ENCODE peak calls at places on chromosomes 13 and 19, in eight cellular contexts. C is HCT116; F is foreskin keratinocyte; O is brain microvascular endothelial cell; B is cardiac muscle cell; M is tibial artery; S is CD4-positive, alpha-beta T cell; H is substantia nigra. W is an unnamed sample.

GRCh38 chr19:48501961-48502719 is 9.5 kb downstream of the LMTK3 start:
- DNase-seq in C (peak), F (peak), O (no peak), B (no peak), M (peak), S (peak), H (peak), W (peak)

GRCh38 chr13:91238036-91238435 is 109.5 kb upstream of the MIR17HG start:
- DNase-seq in C (no peak), F (no peak), O (no peak), B (no peak), M (no peak), S (no peak), H (no peak), W (no peak)

GRCh38 chr19:32928806-32929205 is 43.0 kb downstream of the CEP89 start:
- DNase-seq in C (no peak), F (no peak), O (no peak), B (no peak), M (no peak), S (no peak), H (no peak), W (peak)

GRCh38 chr13:66618702-66619101 is 611.4 kb downstream of the PCDH9 start:
- DNase-seq in C (peak), F (no peak), O (no peak), B (peak), M (no peak), S (no peak), H (no peak), W (no peak)

GRCh38 chr13:110421696-110422395 is 114.8 kb downstream of the COL4A2 start:
- DNase-seq in C (no peak), F (no peak), O (peak), B (peak), M (no peak), S (no peak), H (no peak), W (no peak)

GRCh38 chr13:37342205-37342604 is 236.7 kb upstream of the CSNK1A1L start:
- DNase-seq in C (no peak), F (no peak), O (no peak), B (no peak), M (no peak), S (no peak), H (no peak), W (no peak)

GRCh38 chr19:53801257-53801656 is 22.9 kb downstream of the NLRP12 start:
- DNase-seq in C (no peak), F (no peak), O (no peak), B (no peak), M (no peak), S (no peak), H (no peak), W (no peak)

GRCh38 chr13:63184693-63185092 is 1769.0 kb upstream of the PCDH20 start:
- DNase-seq in C (peak), F (peak), O (peak), B (peak), M (no peak), S (no peak), H (no peak), W (no peak)

GRCh38 chr13:64529874-64530485 is 2700.2 kb downstream of the PCDH9 start:
- DNase-seq in C (peak), F (no peak), O (no peak), B (peak), M (no peak), S (no peak), H (no peak), W (no peak)

GRCh38 chr19:31274964-31275319 is 74.3 kb downstream of the TSHZ3 start:
- DNase-seq in C (no peak), F (no peak), O (no peak), B (no peak), M (no peak), S (no peak), H (no peak), W (no peak)

GRCh38 chr19:23983406-23983805 is 68.7 kb downstream of the ZNF726 start:
- DNase-seq in C (no peak), F (no peak), O (no peak), B (no peak), M (no peak), S (no peak), H (no peak), W (peak)

GRCh38 chr13:41802684-41803554 is 158.0 kb downstream of the VWA8 start:
- DNase-seq in C (no peak), F (peak), O (peak), B (peak), M (no peak), S (no peak), H (no peak), W (peak)

GRCh38 chr13:38582133-38582532 is 104.7 kb upstream of the FREM2 start:
- DNase-seq in C (no peak), F (no peak), O (peak), B (peak), M (no peak), S (no peak), H (no peak), W (no peak)

GRCh38 chr13:24648983-24649684 is 31.1 kb upstream of the ATP12A start:
- DNase-seq in C (no peak), F (no peak), O (no peak), B (no peak), M (no peak), S (no peak), H (no peak), W (no peak)

GRCh38 chr13:52832268-52832667 is 16.2 kb downstream of the PCDH8 start:
- DNase-seq in C (no peak), F (no peak), O (no peak), B (no peak), M (no peak), S (no peak), H (no peak), W (no peak)

GRCh38 chr19:13823901-13824300 is 28.7 kb downstream of the ZSWIM4 start:
- DNase-seq in C (no peak), F (no peak), O (no peak), B (no peak), M (no peak), S (no peak), H (no peak), W (no peak)

GRCh38 chr13:76890036-76890435 is 3.8 kb upstream of the KCTD12 start:
- DNase-seq in C (no peak), F (peak), O (peak), B (peak), M (no peak), S (no peak), H (no peak), W (peak)

GRCh38 chr13:33264620-33264978 is 21.0 kb downstream of the STARD13 start:
- DNase-seq in C (no peak), F (no peak), O (no peak), B (no peak), M (no peak), S (no peak), H (peak), W (no peak)

GRCh38 chr19:28635962-28636629 is 576.9 kb downstream of the UQCRFS1 start:
- DNase-seq in C (no peak), F (no peak), O (no peak), B (no peak), M (no peak), S (no peak), H (no peak), W (no peak)

GRCh38 chr19:13981988-13982501 is 24.1 kb downstream of the RFX1 start:
- DNase-seq in C (no peak), F (no peak), O (no peak), B (no peak), M (no peak), S (no peak), H (no peak), W (no peak)

GRCh38 chr13:31556376-31556775 is 182.9 kb upstream of the RXFP2 start:
- DNase-seq in C (no peak), F (no peak), O (peak), B (no peak), M (no peak), S (no peak), H (no peak), W (no peak)

GRCh38 chr19:18361646-18362045 is 21.2 kb downstream of the PGPEP1 start:
- DNase-seq in C (no peak), F (no peak), O (no peak), B (no peak), M (no peak), S (no peak), H (no peak), W (no peak)
- H3K27ac ChIP-seq in C (peak), F (no peak), O (no peak), B (no peak), M (no peak), S (no peak), H (no peak), W (no peak)

GRCh38 chr13:51819544-51819943 is 15.6 kb upstream of the DHRS12 start:
- DNase-seq in C (no peak), F (no peak), O (no peak), B (no peak), M (no peak), S (no peak), H (no peak), W (no peak)

GRCh38 chr13:51817717-51818116 is 13.8 kb upstream of the DHRS12 start:
- DNase-seq in C (no peak), F (no peak), O (no peak), B (no peak), M (no peak), S (no peak), H (no peak), W (no peak)

GRCh38 chr13:51818276-51818675 is 14.3 kb upstream of the DHRS12 start:
- DNase-seq in C (no peak), F (no peak), O (no peak), B (no peak), M (peak), S (no peak), H (no peak), W (no peak)

GRCh38 chr13:51816604-51817254 is 12.8 kb upstream of the DHRS12 start:
- DNase-seq in C (peak), F (peak), O (no peak), B (no peak), M (no peak), S (no peak), H (no peak), W (no peak)

GRCh38 chr13:51818771-51819511 is 15.0 kb upstream of the DHRS12 start:
- DNase-seq in C (no peak), F (no peak), O (no peak), B (peak), M (peak), S (no peak), H (peak), W (no peak)
- H3K27ac ChIP-seq in C (no peak), F (peak), O (no peak), B (no peak), M (no peak), S (peak), H (no peak), W (no peak)

DNA sequence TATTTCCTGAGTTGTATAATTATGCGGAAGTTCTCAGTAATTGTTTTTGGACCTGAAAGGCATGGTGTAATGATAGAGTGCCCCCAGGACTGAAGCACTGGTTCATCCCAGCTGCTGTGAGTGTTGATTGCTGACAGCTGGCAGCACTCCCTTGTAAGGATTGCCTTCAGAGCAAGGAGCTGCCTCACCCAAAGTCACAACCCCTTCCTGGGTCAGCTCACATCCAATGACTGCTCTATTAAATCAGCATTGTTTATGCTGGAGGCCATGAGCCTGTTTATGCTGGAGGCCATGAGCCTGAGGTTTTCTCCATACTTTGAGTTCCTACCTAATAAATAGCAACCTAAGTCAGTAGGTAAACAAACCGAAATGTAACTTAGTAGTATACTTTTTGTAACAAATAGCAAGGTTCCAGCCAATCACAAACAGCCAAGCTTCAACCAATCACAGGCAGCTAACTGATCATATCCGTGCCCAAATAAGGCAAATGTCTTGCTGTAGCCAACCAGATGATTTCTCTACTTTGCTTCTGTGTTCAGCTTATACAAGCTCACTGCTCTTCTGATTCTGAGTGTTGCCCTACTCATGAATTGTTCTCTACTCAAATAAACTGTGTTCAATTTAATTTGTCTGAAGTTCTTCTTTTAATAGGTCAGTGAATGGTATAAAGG is 11.7 kb upstream of the SPACA6 start:
- DNase-seq in C (no peak), F (no peak), O (no peak), B (peak), M (no peak), S (no peak), H (no peak), W (no peak)
- H3K27ac ChIP-seq in C (no peak), F (no peak), O (no peak), B (no peak), M (no peak), S (no peak), H (no peak), W (no peak)

GRCh38 chr19:1363599-1363998 is 20.1 kb upstream of the NDUFS7 start:
- DNase-seq in C (no peak), F (no peak), O (no peak), B (no peak), M (no peak), S (no peak), H (no peak), W (no peak)
- H3K27ac ChIP-seq in C (no peak), F (no peak), O (no peak), B (no peak), M (no peak), S (no peak), H (peak), W (no peak)

GRCh38 chr13:40161008-40161694 is 505.3 kb downstream of the FOXO1 start:
- DNase-seq in C (no peak), F (no peak), O (peak), B (no peak), M (no peak), S (no peak), H (no peak), W (no peak)
- H3K27ac ChIP-seq in C (no peak), F (no peak), O (no peak), B (no peak), M (no peak), S (no peak), H (no peak), W (no peak)

GRCh38 chr13:113851826-113852535 is 11.9 kb downstream of the GAS6 start:
- DNase-seq in C (no peak), F (no peak), O (no peak), B (no peak), M (peak), S (no peak), H (no peak), W (no peak)

GRCh38 chr13:113851480-113851803 is 12.4 kb downstream of the GAS6 start:
- DNase-seq in C (no peak), F (no peak), O (no peak), B (no peak), M (no peak), S (no peak), H (no peak), W (no peak)

GRCh38 chr13:113853518-113854237 is 10.2 kb downstream of the GAS6 start:
- DNase-seq in C (no peak), F (no peak), O (no peak), B (peak), M (peak), S (no peak), H (no peak), W (no peak)

GRCh38 chr13:113854238-113855011 is 9.5 kb downstream of the GAS6 start:
- DNase-seq in C (no peak), F (no peak), O (no peak), B (peak), M (peak), S (no peak), H (no peak), W (no peak)

GRCh38 chr13:113852536-113853517 is 11.0 kb downstream of the GAS6 start:
- DNase-seq in C (no peak), F (no peak), O (no peak), B (no peak), M (peak), S (no peak), H (no peak), W (no peak)
- H3K27ac ChIP-seq in C (no peak), F (no peak), O (no peak), B (no peak), M (peak), S (no peak), H (no peak), W (no peak)

GRCh38 chr13:28220166-28220565 is 81.8 kb downstream of the PAN3 start:
- DNase-seq in C (no peak), F (no peak), O (peak), B (peak), M (no peak), S (no peak), H (no peak), W (no peak)

GRCh38 chr13:28218679-28219078 is 80.3 kb downstream of the PAN3 start:
- DNase-seq in C (no peak), F (no peak), O (no peak), B (no peak), M (no peak), S (no peak), H (no peak), W (no peak)

GRCh38 chr13:28219408-28220099 is 81.2 kb downstream of the PAN3 start:
- DNase-seq in C (no peak), F (no peak), O (no peak), B (no peak), M (no peak), S (no peak), H (no peak), W (no peak)
- H3K27ac ChIP-seq in C (no peak), F (no peak), O (no peak), B (no peak), M (no peak), S (no peak), H (no peak), W (no peak)

GRCh38 chr19:38402967-38403674 is at the start of gene FAM98C:
- DNase-seq in C (peak), F (peak), O (peak), B (peak), M (peak), S (peak), H (peak), W (peak)

GRCh38 chr19:38401148-38401547 is 1.7 kb upstream of the FAM98C start:
- DNase-seq in C (no peak), F (peak), O (peak), B (peak), M (no peak), S (no peak), H (no peak), W (no peak)

GRCh38 chr19:38404858-38405257 is 2.0 kb downstream of the FAM98C start:
- DNase-seq in C (no peak), F (no peak), O (no peak), B (no peak), M (no peak), S (no peak), H (no peak), W (no peak)

GRCh38 chr19:38400361-38400760 is 2.5 kb upstream of the FAM98C start:
- DNase-seq in C (no peak), F (no peak), O (no peak), B (no peak), M (no peak), S (no peak), H (no peak), W (no peak)

GRCh38 chr19:38402623-38402966 is 298 bp upstream of the FAM98C start:
- DNase-seq in C (no peak), F (no peak), O (no peak), B (no peak), M (no peak), S (no peak), H (no peak), W (no peak)
- H3K27ac ChIP-seq in C (no peak), F (no peak), O (no peak), B (no peak), M (peak), S (peak), H (peak), W (no peak)

GRCh38 chr19:44525721-44526430 is 3.6 kb downstream of the CEACAM20 start:
- DNase-seq in C (no peak), F (no peak), O (no peak), B (no peak), M (no peak), S (no peak), H (no peak), W (no peak)

GRCh38 chr19:44527554-44527953 is 1.9 kb downstream of the CEACAM20 start:
- DNase-seq in C (no peak), F (no peak), O (no peak), B (no peak), M (no peak), S (no peak), H (no peak), W (no peak)

GRCh38 chr19:44529541-44529940 is at the start of gene CEACAM20:
- DNase-seq in C (no peak), F (no peak), O (no peak), B (no peak), M (peak), S (no peak), H (no peak), W (no peak)

GRCh38 chr19:44532819-44533218 is 3.3 kb upstream of the CEACAM20 start:
- DNase-seq in C (no peak), F (no peak), O (no peak), B (no peak), M (peak), S (no peak), H (no peak), W (no peak)

DNA sequence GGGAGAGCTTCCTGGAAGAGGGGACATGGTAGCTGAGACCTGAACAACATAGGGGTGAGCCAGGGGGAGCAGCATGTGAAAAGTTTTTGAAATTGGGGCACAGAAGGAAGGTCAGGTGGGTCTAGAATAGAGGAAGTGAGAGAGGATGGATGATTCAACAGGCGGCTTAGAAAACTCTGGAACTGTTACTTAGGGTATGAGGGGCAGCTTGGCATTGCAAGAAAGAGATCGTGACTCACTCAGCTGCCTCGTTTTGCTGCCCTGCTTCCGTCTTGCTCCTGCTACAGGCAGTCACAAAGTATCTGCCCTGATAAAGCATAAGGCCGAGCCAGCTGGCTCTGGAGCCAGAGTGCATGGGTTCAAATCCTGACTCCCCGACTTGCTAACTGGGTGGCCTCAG is 1.3 kb upstream of the CEACAM20 start:
- DNase-seq in C (no peak), F (no peak), O (peak), B (peak), M (peak), S (no peak), H (no peak), W (no peak)
- H3K27ac ChIP-seq in C (no peak), F (no peak), O (no peak), B (no peak), M (no peak), S (no peak), H (no peak), W (no peak)

W was measured in epithelial cell of prostate.